ENCODE peak calls at places on chromosome 18, in nine cellular contexts. G, M, D, B, S, P, H, Y and K are unnamed samples.

GRCh38 chr18:57657566-57657965 is 35.9 kb upstream of the NARS1 start:
- DNase-seq in G (no peak), M (no peak), D (no peak), B (no peak), S (peak), P (no peak), H (no peak), Y (no peak), K (no peak)

GRCh38 chr18:48879008-48879431 is 71.7 kb downstream of the SMAD7 start:
- DNase-seq in G (peak), M (peak), D (peak), B (no peak), S (no peak), P (no peak), H (no peak), Y (no peak), K (no peak)

GRCh38 chr18:40935423-40935822 is 1019.6 kb upstream of the PIK3C3 start:
- DNase-seq in G (no peak), M (no peak), D (peak), B (no peak), S (peak), P (no peak), H (no peak), Y (peak), K (peak)

GRCh38 chr18:26593365-26594320 is 45.3 kb upstream of the KCTD1 start:
- DNase-seq in G (no peak), M (no peak), D (no peak), B (no peak), S (no peak), P (no peak), H (no peak), Y (no peak), K (no peak)

GRCh38 chr18:22813648-22814328 is 119.3 kb upstream of the RBBP8 start:
- DNase-seq in G (no peak), M (no peak), D (peak), B (no peak), S (peak), P (no peak), H (no peak), Y (peak), K (no peak)

GRCh38 chr18:53489266-53489665 is 735.2 kb downstream of the MBD2 start:
- DNase-seq in G (no peak), M (no peak), D (no peak), B (no peak), S (no peak), P (no peak), H (no peak), Y (no peak), K (no peak)

GRCh38 chr18:42176599-42176998 is 221.6 kb downstream of the PIK3C3 start:
- DNase-seq in G (no peak), M (no peak), D (no peak), B (no peak), S (no peak), P (no peak), H (no peak), Y (no peak), K (no peak)

GRCh38 chr18:76788571-76789317 is 33.6 kb upstream of the ZNF236 start:
- DNase-seq in G (no peak), M (no peak), D (no peak), B (no peak), S (no peak), P (no peak), H (no peak), Y (no peak), K (no peak)

GRCh38 chr18:54240629-54241107 is 16.2 kb upstream of the MBD2 start:
- DNase-seq in G (peak), M (no peak), D (no peak), B (no peak), S (peak), P (no peak), H (peak), Y (no peak), K (no peak)

GRCh38 chr18:10070581-10071000 is 156.8 kb downstream of the VAPA start:
- DNase-seq in G (no peak), M (no peak), D (no peak), B (no peak), S (peak), P (no peak), H (no peak), Y (no peak), K (no peak)

GRCh38 chr18:49597152-49597551 is 35.3 kb downstream of the LIPG start:
- DNase-seq in G (no peak), M (no peak), D (peak), B (no peak), S (no peak), P (no peak), H (no peak), Y (no peak), K (no peak)

GRCh38 chr18:59820663-59821062 is 79.1 kb upstream of the PMAIP1 start:
- DNase-seq in G (no peak), M (no peak), D (no peak), B (no peak), S (peak), P (no peak), H (no peak), Y (no peak), K (no peak)

GRCh38 chr18:58894937-58895336 is 30.3 kb downstream of the ZNF532 start:
- DNase-seq in G (no peak), M (no peak), D (no peak), B (no peak), S (no peak), P (no peak), H (peak), Y (no peak), K (no peak)

GRCh38 chr18:76955529-76956170 is 133.3 kb downstream of the ZNF236 start:
- DNase-seq in G (no peak), M (no peak), D (no peak), B (no peak), S (no peak), P (no peak), H (no peak), Y (no peak), K (no peak)

GRCh38 chr18:48680871-48681270 is 142.0 kb downstream of the CTIF start:
- DNase-seq in G (peak), M (peak), D (no peak), B (no peak), S (no peak), P (peak), H (peak), Y (no peak), K (peak)

GRCh38 chr18:59150236-59150635 is 10.6 kb downstream of the SEC11C start:
- DNase-seq in G (no peak), M (no peak), D (no peak), B (no peak), S (no peak), P (no peak), H (no peak), Y (no peak), K (no peak)

GRCh38 chr18:51196811-51197660 is 445 bp downstream of the MEX3C start:
- DNase-seq in G (peak), M (peak), D (no peak), B (no peak), S (peak), P (peak), H (peak), Y (peak), K (peak)

GRCh38 chr18:11500153-11501122 is 109.0 kb upstream of the SLC35G4 start:
- DNase-seq in G (no peak), M (no peak), D (peak), B (peak), S (peak), P (peak), H (no peak), Y (no peak), K (no peak)

GRCh38 chr18:24052053-24052452 is 37.5 kb downstream of the TTC39C start:
- DNase-seq in G (no peak), M (no peak), D (peak), B (no peak), S (peak), P (no peak), H (no peak), Y (no peak), K (no peak)

GRCh38 chr18:55790296-55790695 is 202.3 kb upstream of the TCF4 start:
- DNase-seq in G (no peak), M (no peak), D (peak), B (peak), S (peak), P (no peak), H (no peak), Y (no peak), K (no peak)

GRCh38 chr18:42635378-42636048 is 480.0 kb downstream of the RIT2 start:
- DNase-seq in G (no peak), M (no peak), D (no peak), B (no peak), S (no peak), P (no peak), H (no peak), Y (no peak), K (peak)

GRCh38 chr18:62339106-62339988 is 14.2 kb downstream of the TNFRSF11A start:
- DNase-seq in G (peak), M (peak), D (peak), B (no peak), S (peak), P (no peak), H (no peak), Y (no peak), K (no peak)

GRCh38 chr18:48534364-48534763 is 4.5 kb upstream of the CTIF start:
- DNase-seq in G (no peak), M (no peak), D (no peak), B (no peak), S (peak), P (no peak), H (no peak), Y (no peak), K (no peak)

GRCh38 chr18:51009071-51009470 is 20.9 kb upstream of the SMAD4 start:
- DNase-seq in G (no peak), M (no peak), D (peak), B (no peak), S (no peak), P (no peak), H (no peak), Y (peak), K (no peak)

GRCh38 chr18:40868110-40868858 is 1086.8 kb upstream of the PIK3C3 start:
- DNase-seq in G (no peak), M (no peak), D (peak), B (peak), S (peak), P (no peak), H (no peak), Y (no peak), K (no peak)

GRCh38 chr18:12233378-12233777 is 20.8 kb upstream of the CIDEA start:
- DNase-seq in G (no peak), M (no peak), D (no peak), B (no peak), S (no peak), P (no peak), H (no peak), Y (no peak), K (no peak)

GRCh38 chr18:24322594-24323136 is 75.0 kb downstream of the OSBPL1A start:
- DNase-seq in G (no peak), M (no peak), D (no peak), B (peak), S (peak), P (no peak), H (no peak), Y (no peak), K (no peak)

GRCh38 chr18:67300498-67300897 is 216.0 kb downstream of the DSEL start:
- DNase-seq in G (no peak), M (no peak), D (no peak), B (no peak), S (no peak), P (no peak), H (no peak), Y (no peak), K (no peak)

GRCh38 chr18:21853972-21854563 is 113.5 kb downstream of the MIB1 start:
- DNase-seq in G (no peak), M (no peak), D (no peak), B (no peak), S (peak), P (no peak), H (no peak), Y (no peak), K (no peak)

GRCh38 chr18:55907352-55908045 is 319.5 kb upstream of the TCF4 start:
- DNase-seq in G (no peak), M (no peak), D (peak), B (no peak), S (peak), P (no peak), H (no peak), Y (no peak), K (no peak)

GRCh38 chr18:8088626-8089025 is 520.6 kb upstream of the RAB12 start:
- DNase-seq in G (no peak), M (no peak), D (peak), B (no peak), S (no peak), P (no peak), H (no peak), Y (no peak), K (no peak)

GRCh38 chr18:76351961-76352581 is 143.0 kb downstream of the ZNF516 start:
- DNase-seq in G (no peak), M (no peak), D (peak), B (peak), S (peak), P (no peak), H (peak), Y (peak), K (no peak)

GRCh38 chr18:44763327-44763726 is 82.6 kb downstream of the SETBP1 start:
- DNase-seq in G (no peak), M (no peak), D (no peak), B (no peak), S (no peak), P (no peak), H (no peak), Y (no peak), K (no peak)
- TF ChIP-seq CTCF in G (no peak), M (no peak), D (no peak), B (no peak), S (no peak), P (no peak), H (no peak), Y (no peak), K (no peak)

GRCh38 chr18:31687529-31687928 is 3.1 kb upstream of the B4GALT6 start:
- DNase-seq in G (no peak), M (no peak), D (no peak), B (no peak), S (peak), P (no peak), H (no peak), Y (no peak), K (no peak)
- TF ChIP-seq CTCF in G (no peak), M (no peak), D (no peak), B (no peak), S (no peak), P (peak), H (no peak), Y (peak), K (peak)

GRCh38 chr18:74819433-74820059 is 221.9 kb downstream of the ZNF407 start:
- DNase-seq in G (no peak), M (no peak), D (peak), B (no peak), S (no peak), P (peak), H (no peak), Y (peak), K (peak)
- TF ChIP-seq CTCF in G (no peak), M (peak), D (peak), B (peak), S (no peak), P (peak), H (no peak), Y (peak), K (peak)

GRCh38 chr18:3998698-3999333 is 456.3 kb downstream of the DLGAP1 start:
- DNase-seq in G (no peak), M (no peak), D (peak), B (no peak), S (peak), P (peak), H (no peak), Y (peak), K (peak)

GRCh38 chr18:4007846-4008245 is 447.3 kb downstream of the DLGAP1 start:
- DNase-seq in G (no peak), M (no peak), D (no peak), B (no peak), S (no peak), P (no peak), H (no peak), Y (no peak), K (no peak)

DNA sequence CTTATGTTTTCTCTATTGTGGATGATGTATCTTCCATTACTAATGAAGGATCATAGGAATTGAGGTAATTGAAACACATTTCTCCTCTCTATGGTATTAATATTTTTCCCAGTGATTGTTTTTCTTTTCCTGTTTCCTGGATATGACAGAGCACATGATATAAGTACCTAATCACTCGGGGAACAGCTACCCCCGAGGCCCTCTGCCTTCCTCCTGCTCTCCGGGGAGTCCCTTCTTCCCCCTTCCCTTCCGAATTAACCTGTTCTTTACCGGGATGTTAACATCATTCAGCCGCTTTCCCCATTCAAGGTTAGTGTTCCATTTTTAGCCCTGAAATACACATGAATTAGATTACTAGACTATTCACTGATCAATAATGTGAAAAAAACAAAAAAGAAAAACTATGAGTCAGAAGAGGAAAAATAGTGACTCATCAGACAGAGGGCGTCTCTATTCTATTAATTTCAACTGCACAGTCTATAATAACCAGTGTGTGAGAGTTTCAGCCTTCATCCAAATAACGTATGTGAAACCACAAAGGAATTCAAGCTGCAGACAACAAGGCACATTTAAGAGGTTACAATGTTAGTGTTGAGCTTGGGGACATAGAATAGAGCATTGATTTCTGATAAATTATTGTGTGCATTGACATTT is 450.8 kb downstream of the DLGAP1 start:
- DNase-seq in G (no peak), M (no peak), D (peak), B (no peak), S (peak), P (no peak), H (no peak), Y (no peak), K (no peak)
- TF ChIP-seq CTCF in G (no peak), M (no peak), D (no peak), B (no peak), S (no peak), P (no peak), H (no peak), Y (no peak), K (no peak)

DNA sequence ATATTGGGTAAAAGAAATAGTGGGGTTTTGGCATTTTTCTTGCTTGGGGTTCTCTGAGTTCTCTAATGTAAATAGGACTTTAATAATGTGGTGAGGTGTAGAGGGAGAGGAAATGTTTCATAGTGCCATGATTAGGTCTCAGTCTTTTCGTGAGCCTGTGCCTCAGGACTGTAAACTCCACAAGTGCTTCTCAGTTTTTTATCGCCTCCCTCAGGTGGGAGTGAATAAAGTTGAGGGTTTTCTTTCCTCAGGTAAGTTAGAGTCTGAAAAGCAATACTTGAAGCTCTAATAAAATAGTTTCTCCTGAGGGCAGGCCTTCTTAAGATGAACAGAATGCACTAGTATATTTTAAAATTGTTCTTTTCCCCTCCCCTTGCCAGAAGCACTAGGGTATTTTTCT is 243.1 kb upstream of the SETBP1 start:
- DNase-seq in G (no peak), M (no peak), D (peak), B (no peak), S (no peak), P (no peak), H (no peak), Y (no peak), K (no peak)
- TF ChIP-seq CTCF in G (no peak), M (no peak), D (no peak), B (no peak), S (no peak), P (no peak), H (no peak), Y (no peak), K (no peak)

DNA sequence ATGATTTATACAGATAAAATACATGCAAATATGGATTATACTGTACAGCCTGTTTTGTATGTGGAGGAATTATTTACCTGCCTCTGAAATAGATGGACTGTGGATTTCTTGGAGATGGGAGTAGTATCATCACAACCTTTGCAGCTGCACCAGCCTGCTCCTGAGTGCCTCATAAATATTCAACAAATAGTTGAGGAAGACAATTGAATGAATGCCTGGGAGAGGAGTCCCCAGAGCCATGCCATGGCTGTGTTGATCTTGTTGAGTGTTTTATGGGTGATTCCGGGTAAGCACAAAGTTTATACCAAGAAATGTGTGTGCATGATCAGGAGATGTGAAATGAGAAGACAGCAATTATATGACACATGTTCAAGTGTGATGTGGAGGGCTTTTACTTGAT is 225.0 kb downstream of the FHOD3 start:
- DNase-seq in G (no peak), M (no peak), D (no peak), B (no peak), S (no peak), P (no peak), H (no peak), Y (no peak), K (no peak)
- TF ChIP-seq CTCF in G (no peak), M (no peak), D (no peak), B (no peak), S (no peak), P (no peak), H (no peak), Y (no peak), K (no peak)

GRCh38 chr18:5464241-5464640 is 79.6 kb downstream of the EPB41L3 start:
- DNase-seq in G (no peak), M (no peak), D (no peak), B (peak), S (no peak), P (no peak), H (no peak), Y (no peak), K (no peak)

GRCh38 chr18:5467666-5468065 is 76.1 kb downstream of the EPB41L3 start:
- DNase-seq in G (no peak), M (no peak), D (no peak), B (no peak), S (no peak), P (no peak), H (no peak), Y (no peak), K (no peak)

GRCh38 chr18:5468394-5468793 is 75.4 kb downstream of the EPB41L3 start:
- DNase-seq in G (no peak), M (no peak), D (no peak), B (no peak), S (no peak), P (no peak), H (no peak), Y (no peak), K (no peak)

GRCh38 chr18:5466256-5466655 is 77.5 kb downstream of the EPB41L3 start:
- DNase-seq in G (no peak), M (no peak), D (no peak), B (no peak), S (no peak), P (no peak), H (no peak), Y (no peak), K (no peak)

GRCh38 chr18:5469340-5469739 is 74.5 kb downstream of the EPB41L3 start:
- DNase-seq in G (no peak), M (no peak), D (no peak), B (no peak), S (no peak), P (no peak), H (no peak), Y (no peak), K (no peak)
- TF ChIP-seq CTCF in G (no peak), M (no peak), D (no peak), B (no peak), S (no peak), P (no peak), H (no peak), Y (no peak), K (no peak)

DNA sequence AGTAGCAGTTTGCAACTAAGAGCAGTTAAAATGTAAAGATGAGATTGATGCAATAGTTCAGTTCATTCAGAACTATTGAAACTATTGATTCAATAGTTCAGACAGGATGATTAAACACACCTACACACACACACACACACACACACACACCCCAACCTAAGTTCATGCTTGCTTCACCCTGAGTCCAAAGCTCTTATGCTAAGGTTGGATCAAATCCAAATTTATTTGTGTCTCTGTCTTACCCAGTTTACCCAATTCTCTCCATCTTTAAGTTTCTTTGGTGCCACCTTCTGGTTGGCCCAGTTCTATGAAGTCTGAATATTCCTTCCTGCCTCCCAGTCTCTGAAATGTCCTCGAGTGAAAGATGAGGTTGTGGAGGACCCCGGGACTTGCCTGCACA is 5.1 kb downstream of the SERPINB8 start:
- DNase-seq in G (no peak), M (no peak), D (peak), B (no peak), S (peak), P (no peak), H (no peak), Y (no peak), K (no peak)
- TF ChIP-seq CTCF in G (no peak), M (peak), D (peak), B (peak), S (peak), P (no peak), H (no peak), Y (peak), K (no peak)

GRCh38 chr18:70072678-70073077 is 125.0 kb upstream of the CD226 start:
- DNase-seq in G (no peak), M (no peak), D (peak), B (no peak), S (peak), P (no peak), H (no peak), Y (peak), K (no peak)
- TF ChIP-seq CTCF in G (peak), M (peak), D (no peak), B (peak), S (no peak), P (no peak), H (peak), Y (peak), K (no peak)

GRCh38 chr18:79575891-79576685 is 103.5 kb upstream of the CTDP1 start:
- DNase-seq in G (peak), M (no peak), D (peak), B (peak), S (peak), P (no peak), H (no peak), Y (no peak), K (no peak)
- TF ChIP-seq CTCF in G (no peak), M (no peak), D (peak), B (peak), S (no peak), P (no peak), H (no peak), Y (peak), K (no peak)